ENCODE peak calls at places on chromosome 3, in five cellular contexts. One of them, this sample, is unnamed.

GRCh38 chr3:153372326-153372725 is 210.3 kb downstream of the RAP2B start:
- DNase-seq in body of pancreas: no peak
- DNase-seq in neural crest cell: no peak
- DNase-seq in upper lobe of left lung: no peak
- DNase-seq in right lobe of liver: no peak
- DNase-seq in this sample: no peak

GRCh38 chr3:133479895-133480669 is 80.2 kb downstream of the BFSP2 start:
- DNase-seq in neural crest cell: no peak
- DNase-seq in upper lobe of left lung: no peak
- DNase-seq in body of pancreas: peak
- DNase-seq in right lobe of liver: no peak
- DNase-seq in this sample: no peak

GRCh38 chr3:43523454-43524053 is 98.3 kb downstream of the ANO10 start:
- DNase-seq in right lobe of liver: no peak
- DNase-seq in neural crest cell: no peak
- DNase-seq in upper lobe of left lung: no peak
- DNase-seq in body of pancreas: no peak
- DNase-seq in this sample: no peak

GRCh38 chr3:186003610-186004009 is 65.8 kb upstream of the TRA2B start:
- DNase-seq in neural crest cell: no peak
- DNase-seq in body of pancreas: no peak
- DNase-seq in right lobe of liver: no peak
- DNase-seq in upper lobe of left lung: no peak
- DNase-seq in this sample: no peak

GRCh38 chr3:166630190-166630589 is 749.9 kb downstream of the ZBBX start:
- DNase-seq in neural crest cell: no peak
- DNase-seq in upper lobe of left lung: no peak
- DNase-seq in right lobe of liver: no peak
- DNase-seq in body of pancreas: no peak
- DNase-seq in this sample: no peak

GRCh38 chr3:138009476-138010272 is at the start of gene CLDN18:
- DNase-seq in upper lobe of left lung: peak
- DNase-seq in neural crest cell: no peak
- DNase-seq in right lobe of liver: no peak
- DNase-seq in body of pancreas: no peak
- DNase-seq in this sample: no peak

GRCh38 chr3:119748996-119749395 is 32.9 kb upstream of the NR1I2 start:
- DNase-seq in right lobe of liver: no peak
- DNase-seq in upper lobe of left lung: no peak
- DNase-seq in neural crest cell: no peak
- DNase-seq in body of pancreas: no peak
- DNase-seq in this sample: no peak

GRCh38 chr3:73294532-73294931 is 233.1 kb downstream of the EBLN2 start:
- DNase-seq in body of pancreas: no peak
- DNase-seq in right lobe of liver: no peak
- DNase-seq in neural crest cell: no peak
- DNase-seq in upper lobe of left lung: no peak
- DNase-seq in this sample: no peak

GRCh38 chr3:46971742-46972141 is 4.8 kb downstream of the CCDC12 start:
- DNase-seq in body of pancreas: no peak
- DNase-seq in upper lobe of left lung: no peak
- DNase-seq in right lobe of liver: no peak
- DNase-seq in neural crest cell: no peak
- DNase-seq in this sample: no peak

GRCh38 chr3:52053307-52054304 is 2.8 kb downstream of the DUSP7 start:
- DNase-seq in upper lobe of left lung: no peak
- DNase-seq in body of pancreas: no peak
- DNase-seq in neural crest cell: no peak
- DNase-seq in right lobe of liver: no peak
- DNase-seq in this sample: no peak

GRCh38 chr3:123522666-123523412 is 62.0 kb downstream of the HACD2 start:
- DNase-seq in right lobe of liver: no peak
- DNase-seq in upper lobe of left lung: no peak
- DNase-seq in body of pancreas: no peak
- DNase-seq in neural crest cell: no peak
- DNase-seq in this sample: no peak

GRCh38 chr3:89859738-89860137 is 752.3 kb downstream of the EPHA3 start:
- DNase-seq in right lobe of liver: no peak
- DNase-seq in upper lobe of left lung: no peak
- DNase-seq in body of pancreas: no peak
- DNase-seq in neural crest cell: no peak
- DNase-seq in this sample: no peak

GRCh38 chr3:106093616-106094015 is 224.8 kb upstream of the CBLB start:
- DNase-seq in neural crest cell: no peak
- DNase-seq in upper lobe of left lung: no peak
- DNase-seq in body of pancreas: no peak
- DNase-seq in right lobe of liver: no peak
- DNase-seq in this sample: no peak

GRCh38 chr3:71011565-71012287 is 571.8 kb downstream of the FOXP1 start:
- DNase-seq in upper lobe of left lung: no peak
- DNase-seq in body of pancreas: peak
- DNase-seq in right lobe of liver: no peak
- DNase-seq in neural crest cell: no peak
- DNase-seq in this sample: no peak

GRCh38 chr3:122609798-122610559 is 32.5 kb downstream of the PARP15 start:
- DNase-seq in right lobe of liver: no peak
- DNase-seq in neural crest cell: no peak
- DNase-seq in body of pancreas: no peak
- DNase-seq in upper lobe of left lung: no peak
- DNase-seq in this sample: no peak

GRCh38 chr3:50194128-50194902 is 2.9 kb downstream of the GNAT1 start:
- DNase-seq in right lobe of liver: peak
- DNase-seq in upper lobe of left lung: peak
- DNase-seq in neural crest cell: peak
- DNase-seq in body of pancreas: peak
- DNase-seq in this sample: peak

GRCh38 chr3:54212723-54213122 is 90.4 kb downstream of the CACNA2D3 start:
- DNase-seq in neural crest cell: no peak
- DNase-seq in body of pancreas: no peak
- DNase-seq in right lobe of liver: no peak
- DNase-seq in upper lobe of left lung: no peak
- DNase-seq in this sample: no peak

GRCh38 chr3:44077267-44077666 is 164.4 kb upstream of the TOPAZ1 start:
- DNase-seq in body of pancreas: no peak
- DNase-seq in neural crest cell: no peak
- DNase-seq in upper lobe of left lung: no peak
- DNase-seq in right lobe of liver: no peak
- DNase-seq in this sample: no peak

GRCh38 chr3:197511130-197511529 is 44.6 kb downstream of the BDH1 start:
- DNase-seq in right lobe of liver: no peak
- DNase-seq in upper lobe of left lung: no peak
- DNase-seq in body of pancreas: no peak
- DNase-seq in neural crest cell: no peak
- DNase-seq in this sample: no peak

GRCh38 chr3:125512135-125512920 is 7.7 kb downstream of the SNX4 start:
- DNase-seq in body of pancreas: no peak
- DNase-seq in upper lobe of left lung: no peak
- DNase-seq in neural crest cell: no peak
- DNase-seq in right lobe of liver: no peak
- DNase-seq in this sample: no peak

GRCh38 chr3:123295901-123296250 is 94.1 kb downstream of the SEC22A start:
- DNase-seq in upper lobe of left lung: no peak
- DNase-seq in body of pancreas: no peak
- DNase-seq in neural crest cell: no peak
- DNase-seq in right lobe of liver: no peak
- DNase-seq in this sample: no peak

GRCh38 chr3:192130534-192131132 is 596.7 kb downstream of the FGF12 start:
- DNase-seq in right lobe of liver: peak
- DNase-seq in body of pancreas: peak
- DNase-seq in upper lobe of left lung: no peak
- DNase-seq in neural crest cell: peak
- DNase-seq in this sample: no peak

GRCh38 chr3:48285132-48285531 is 44.2 kb downstream of the ZNF589 start:
- DNase-seq in right lobe of liver: no peak
- DNase-seq in upper lobe of left lung: no peak
- DNase-seq in neural crest cell: no peak
- DNase-seq in body of pancreas: no peak
- DNase-seq in this sample: no peak

GRCh38 chr3:147544290-147544689 is 135.1 kb downstream of the ZIC1 start:
- DNase-seq in body of pancreas: no peak
- DNase-seq in right lobe of liver: no peak
- DNase-seq in neural crest cell: no peak
- DNase-seq in upper lobe of left lung: no peak
- DNase-seq in this sample: no peak
- TF ChIP-seq CTCF in body of pancreas: no peak
- TF ChIP-seq CTCF in right lobe of liver: no peak
- TF ChIP-seq CTCF in neural crest cell: no peak
- TF ChIP-seq CTCF in upper lobe of left lung: no peak
- TF ChIP-seq CTCF in this sample: no peak

DNA sequence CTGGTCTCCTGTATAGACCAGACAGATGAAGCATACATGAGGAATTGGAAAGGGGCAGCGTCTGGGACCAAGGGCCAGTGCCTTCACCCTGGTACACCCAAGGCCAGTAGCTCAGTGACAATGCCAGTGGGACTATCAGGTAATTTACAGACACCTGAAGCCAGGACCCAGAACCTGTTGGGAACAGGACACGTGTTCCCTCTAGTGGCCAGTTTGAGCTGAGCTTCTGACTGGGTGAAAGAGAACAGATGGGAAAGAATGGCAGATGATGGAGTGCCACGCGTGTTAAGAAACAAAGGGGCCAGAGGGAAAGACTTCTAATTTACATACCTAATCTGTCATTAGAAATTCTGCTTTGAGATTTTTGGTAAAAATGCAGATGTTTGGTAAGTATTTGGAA is 5.1 kb upstream of the SLC25A38 start:
- DNase-seq in upper lobe of left lung: no peak
- DNase-seq in right lobe of liver: peak
- DNase-seq in body of pancreas: peak
- DNase-seq in neural crest cell: peak
- DNase-seq in this sample: peak
- TF ChIP-seq CTCF in upper lobe of left lung: no peak
- TF ChIP-seq CTCF in right lobe of liver: peak
- TF ChIP-seq CTCF in body of pancreas: peak
- TF ChIP-seq CTCF in neural crest cell: peak
- TF ChIP-seq CTCF in this sample: peak

GRCh38 chr3:140922634-140923033 is 19.0 kb upstream of the SLC25A36 start:
- DNase-seq in upper lobe of left lung: no peak
- DNase-seq in body of pancreas: no peak
- DNase-seq in right lobe of liver: no peak
- DNase-seq in neural crest cell: no peak
- DNase-seq in this sample: no peak
- TF ChIP-seq CTCF in upper lobe of left lung: no peak
- TF ChIP-seq CTCF in body of pancreas: peak
- TF ChIP-seq CTCF in right lobe of liver: peak
- TF ChIP-seq CTCF in neural crest cell: peak
- TF ChIP-seq CTCF in this sample: peak

DNA sequence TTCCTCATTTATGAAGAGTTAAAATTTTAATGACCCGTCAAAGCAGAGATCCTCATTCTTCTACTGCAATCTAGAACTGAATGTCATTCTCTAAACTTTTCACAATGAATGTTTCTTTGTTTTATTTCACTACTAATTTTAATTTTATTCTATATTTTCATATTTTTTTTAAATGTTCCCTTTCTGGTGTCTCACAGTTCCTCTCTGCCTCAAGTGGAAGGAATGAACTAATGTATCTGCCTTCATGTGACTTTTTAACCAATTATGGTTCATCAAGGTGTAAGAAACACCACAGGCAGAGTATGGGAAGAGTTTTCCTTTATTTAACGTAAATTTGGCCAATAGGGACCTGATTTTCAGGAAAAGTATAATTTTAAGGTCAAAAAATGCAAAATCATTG is 441.7 kb downstream of the EPHA6 start:
- DNase-seq in body of pancreas: no peak
- DNase-seq in upper lobe of left lung: no peak
- DNase-seq in right lobe of liver: no peak
- DNase-seq in neural crest cell: no peak
- DNase-seq in this sample: no peak
- TF ChIP-seq CTCF in body of pancreas: no peak
- TF ChIP-seq CTCF in upper lobe of left lung: no peak
- TF ChIP-seq CTCF in right lobe of liver: no peak
- TF ChIP-seq CTCF in neural crest cell: peak
- TF ChIP-seq CTCF in this sample: peak

GRCh38 chr3:99940350-99940749 is 122.7 kb downstream of the CMSS1 start:
- DNase-seq in neural crest cell: no peak
- DNase-seq in body of pancreas: no peak
- DNase-seq in upper lobe of left lung: no peak
- DNase-seq in right lobe of liver: no peak
- DNase-seq in this sample: no peak
- TF ChIP-seq CTCF in neural crest cell: no peak
- TF ChIP-seq CTCF in body of pancreas: no peak
- TF ChIP-seq CTCF in upper lobe of left lung: no peak
- TF ChIP-seq CTCF in right lobe of liver: no peak
- TF ChIP-seq CTCF in this sample: no peak

GRCh38 chr3:150324261-150324660 is 83.8 kb upstream of the TSC22D2 start:
- DNase-seq in body of pancreas: no peak
- DNase-seq in upper lobe of left lung: no peak
- DNase-seq in right lobe of liver: no peak
- DNase-seq in neural crest cell: no peak
- DNase-seq in this sample: no peak

GRCh38 chr3:150327678-150328667 is 80.1 kb upstream of the TSC22D2 start:
- DNase-seq in neural crest cell: no peak
- DNase-seq in upper lobe of left lung: no peak
- DNase-seq in body of pancreas: no peak
- DNase-seq in right lobe of liver: no peak
- DNase-seq in this sample: no peak

GRCh38 chr3:150324825-150325224 is 83.3 kb upstream of the TSC22D2 start:
- DNase-seq in upper lobe of left lung: no peak
- DNase-seq in body of pancreas: no peak
- DNase-seq in right lobe of liver: no peak
- DNase-seq in neural crest cell: no peak
- DNase-seq in this sample: no peak

GRCh38 chr3:150319900-150320299 is 88.2 kb upstream of the TSC22D2 start:
- DNase-seq in right lobe of liver: no peak
- DNase-seq in upper lobe of left lung: no peak
- DNase-seq in body of pancreas: no peak
- DNase-seq in neural crest cell: no peak
- DNase-seq in this sample: no peak

GRCh38 chr3:150323770-150324169 is 84.3 kb upstream of the TSC22D2 start:
- DNase-seq in body of pancreas: no peak
- DNase-seq in right lobe of liver: no peak
- DNase-seq in upper lobe of left lung: no peak
- DNase-seq in neural crest cell: no peak
- DNase-seq in this sample: no peak
- TF ChIP-seq CTCF in body of pancreas: no peak
- TF ChIP-seq CTCF in right lobe of liver: no peak
- TF ChIP-seq CTCF in upper lobe of left lung: no peak
- TF ChIP-seq CTCF in neural crest cell: no peak
- TF ChIP-seq CTCF in this sample: no peak

DNA sequence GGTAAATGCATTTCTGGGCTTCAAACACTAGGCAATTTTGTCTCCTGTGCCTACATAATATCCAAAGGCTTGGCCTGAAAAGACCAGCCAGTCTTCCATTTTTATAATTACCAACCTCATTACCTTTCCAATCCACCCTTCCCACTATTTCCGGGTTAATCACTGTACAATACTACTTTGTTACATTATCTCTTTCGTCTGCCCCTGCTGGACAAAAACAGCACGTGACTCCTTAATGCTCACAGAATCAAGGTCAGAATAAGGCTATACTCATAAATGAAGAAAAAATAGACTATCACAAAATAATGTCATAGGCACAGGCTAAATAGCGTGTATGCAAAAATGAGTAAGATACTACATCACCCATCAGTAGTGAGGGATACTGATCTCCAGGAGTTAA is 40.1 kb downstream of the ABI3BP start:
- DNase-seq in neural crest cell: no peak
- DNase-seq in right lobe of liver: no peak
- DNase-seq in body of pancreas: no peak
- DNase-seq in upper lobe of left lung: no peak
- DNase-seq in this sample: no peak
- TF ChIP-seq CTCF in neural crest cell: no peak
- TF ChIP-seq CTCF in right lobe of liver: no peak
- TF ChIP-seq CTCF in body of pancreas: no peak
- TF ChIP-seq CTCF in upper lobe of left lung: no peak
- TF ChIP-seq CTCF in this sample: no peak